ENCODE peak calls at places on chromosomes 16 and 17, in nine cellular contexts. R is PC-3; C is AG09319; H is cardiac muscle cell; D is stimulated activated CD4-positive, alpha-beta T cell treated with anti-CD3 and anti-CD28 coated beads, Interleukin-1b, Interleukin-23, amount 100 ng/mL, for 24 hours; Q is amniotic stem cell; F is GM23248; G is retinal pigment epithelial cell; N is fibroblast of the aortic adventitia. W is an unnamed sample.

GRCh38 chr17:10666921-10667320 is 9.8 kb upstream of the MYH3 start:
- DNase-seq in D (no peak), F (no peak), N (no peak), H (no peak), C (no peak), G (no peak), R (no peak), Q (no peak), W (no peak)

GRCh38 chr17:31527606-31528005 is 136.1 kb downstream of the RAB11FIP4 start:
- DNase-seq in F (peak), R (no peak), N (peak), D (no peak), G (no peak), Q (peak), H (peak), C (no peak), W (no peak)

GRCh38 chr17:1713878-1714487 is 3.8 kb upstream of the TLCD2 start:
- DNase-seq in R (peak), H (peak), G (no peak), D (no peak), F (peak), C (no peak), N (peak), Q (no peak), W (peak)

GRCh38 chr17:3740611-3741073 is 16.9 kb downstream of the HASPIN start:
- DNase-seq in G (no peak), H (no peak), Q (no peak), R (no peak), F (no peak), C (no peak), D (no peak), N (no peak), W (no peak)

GRCh38 chr17:83137523-83137922 is 58.1 kb downstream of the METRNL start:
- DNase-seq in H (no peak), G (no peak), Q (no peak), N (no peak), D (no peak), R (no peak), C (no peak), F (no peak), W (no peak)

GRCh38 chr16:86517033-86517432 is 6.7 kb downstream of the FOXF1 start:
- DNase-seq in G (no peak), H (no peak), D (no peak), Q (no peak), C (no peak), R (no peak), N (no peak), F (no peak), W (no peak)

GRCh38 chr17:35683588-35683987 is 47.9 kb upstream of the RASL10B start:
- DNase-seq in R (no peak), F (no peak), D (no peak), Q (no peak), N (no peak), H (no peak), G (no peak), C (no peak), W (no peak)

GRCh38 chr16:7590934-7591333 is 258.3 kb downstream of the RBFOX1 start:
- DNase-seq in H (no peak), C (no peak), D (no peak), Q (no peak), N (no peak), R (no peak), G (no peak), F (no peak), W (no peak)

GRCh38 chr16:13923703-13924298 is 3.8 kb downstream of the ERCC4 start:
- DNase-seq in N (peak), F (peak), D (no peak), R (peak), G (peak), Q (no peak), C (peak), H (peak), W (peak)

GRCh38 chr17:36546418-36547093 is 1.8 kb downstream of the GGNBP2 start:
- DNase-seq in Q (no peak), H (peak), D (no peak), N (peak), R (no peak), F (peak), C (no peak), G (no peak), W (no peak)

GRCh38 chr17:66716236-66717026 is 118.5 kb upstream of the CACNG5 start:
- DNase-seq in G (no peak), C (no peak), D (no peak), Q (no peak), F (peak), H (peak), N (peak), R (no peak), W (no peak)

W was measured in HEK293T.